ENCODE peak calls at places on chromosome 14, in seven cellular contexts. One of them, this sample, is unnamed.

GRCh38 chr14:96584199-96584906 is 82.2 kb downstream of the PAPOLA start:
- DNase-seq in K562: peak; percentile 76
- DNase-seq in HepG2: peak; percentile 65
- DNase-seq in GM12878: no peak
- DNase-seq in SK-N-SH: peak; percentile 88
- DNase-seq in T47D: peak; percentile 81
- DNase-seq in H1: peak; percentile 43
- DNase-seq in this sample: peak; percentile 33

GRCh38 chr14:101074124-101075024 is 170.9 kb upstream of the RTL1 start:
- DNase-seq in K562: no peak
- DNase-seq in GM12878: no peak
- DNase-seq in H1: no peak
- DNase-seq in SK-N-SH: peak; percentile 36
- DNase-seq in HepG2: no peak
- DNase-seq in T47D: no peak
- DNase-seq in this sample: no peak

GRCh38 chr14:85037411-85037810 is 492.5 kb upstream of the FLRT2 start:
- DNase-seq in HepG2: no peak
- DNase-seq in SK-N-SH: no peak
- DNase-seq in GM12878: no peak
- DNase-seq in H1: no peak
- DNase-seq in K562: no peak
- DNase-seq in T47D: no peak
- DNase-seq in this sample: no peak

GRCh38 chr14:69636051-69636639 is 24.7 kb downstream of the SUSD6 start:
- DNase-seq in H1: no peak
- DNase-seq in HepG2: no peak
- DNase-seq in SK-N-SH: no peak
- DNase-seq in T47D: no peak
- DNase-seq in GM12878: no peak
- DNase-seq in K562: no peak
- DNase-seq in this sample: no peak

GRCh38 chr14:34120185-34120977 is 169.5 kb upstream of the EGLN3 start:
- DNase-seq in SK-N-SH: no peak
- DNase-seq in H1: no peak
- DNase-seq in T47D: peak; percentile 43
- DNase-seq in K562: no peak
- DNase-seq in GM12878: no peak
- DNase-seq in HepG2: no peak
- DNase-seq in this sample: no peak

GRCh38 chr14:74290415-74290814 is 12.3 kb downstream of the ABCD4 start:
- DNase-seq in K562: peak; percentile 51
- DNase-seq in GM12878: no peak
- DNase-seq in T47D: peak; percentile 50
- DNase-seq in HepG2: no peak
- DNase-seq in SK-N-SH: peak; percentile 63
- DNase-seq in H1: no peak
- DNase-seq in this sample: no peak

GRCh38 chr14:104293851-104294627 is 155.7 kb downstream of the KIF26A start:
- DNase-seq in H1: no peak
- DNase-seq in GM12878: no peak
- DNase-seq in SK-N-SH: no peak
- DNase-seq in T47D: peak; percentile 38
- DNase-seq in HepG2: no peak
- DNase-seq in K562: no peak
- DNase-seq in this sample: no peak

GRCh38 chr14:105860615-105861580 is 334.5 kb downstream of the TMEM121 start:
- DNase-seq in GM12878: no peak
- DNase-seq in SK-N-SH: no peak
- DNase-seq in H1: no peak
- DNase-seq in HepG2: no peak
- DNase-seq in T47D: no peak
- DNase-seq in K562: no peak
- DNase-seq in this sample: no peak

GRCh38 chr14:37034410-37035285 is 137.8 kb downstream of the SLC25A21 start:
- DNase-seq in K562: no peak
- DNase-seq in HepG2: no peak
- DNase-seq in H1: no peak
- DNase-seq in SK-N-SH: no peak
- DNase-seq in GM12878: no peak
- DNase-seq in T47D: no peak
- DNase-seq in this sample: no peak

GRCh38 chr14:53621433-53621832 is 335.2 kb downstream of the BMP4 start:
- DNase-seq in SK-N-SH: no peak
- DNase-seq in K562: no peak
- DNase-seq in H1: no peak
- DNase-seq in GM12878: no peak
- DNase-seq in HepG2: no peak
- DNase-seq in T47D: no peak
- DNase-seq in this sample: no peak

GRCh38 chr14:42804146-42804545 is 1197.5 kb downstream of the LRFN5 start:
- DNase-seq in GM12878: no peak
- DNase-seq in SK-N-SH: no peak
- DNase-seq in T47D: no peak
- DNase-seq in HepG2: no peak
- DNase-seq in H1: no peak
- DNase-seq in K562: no peak
- DNase-seq in this sample: no peak

GRCh38 chr14:35821546-35822411 is 4.4 kb upstream of the BRMS1L start:
- DNase-seq in SK-N-SH: peak; percentile 61
- DNase-seq in GM12878: no peak
- DNase-seq in HepG2: peak; percentile 83
- DNase-seq in T47D: peak; percentile 72
- DNase-seq in K562: peak; percentile 32
- DNase-seq in H1: no peak
- DNase-seq in this sample: peak; percentile 53

GRCh38 chr14:22561366-22561660 is 27.7 kb downstream of the DAD1 start:
- DNase-seq in GM12878: no peak
- DNase-seq in HepG2: no peak
- DNase-seq in SK-N-SH: no peak
- DNase-seq in H1: no peak
- DNase-seq in K562: no peak
- DNase-seq in T47D: no peak
- DNase-seq in this sample: no peak

GRCh38 chr14:95910628-95911027 is 34.0 kb downstream of the TUNAR start:
- DNase-seq in HepG2: no peak
- DNase-seq in H1: no peak
- DNase-seq in SK-N-SH: no peak
- DNase-seq in K562: no peak
- DNase-seq in T47D: no peak
- DNase-seq in GM12878: no peak
- DNase-seq in this sample: no peak

GRCh38 chr14:35347323-35348043 is 55.3 kb downstream of the PSMA6 start:
- DNase-seq in SK-N-SH: peak; percentile 11
- DNase-seq in HepG2: peak; percentile 99
- DNase-seq in T47D: no peak
- DNase-seq in GM12878: no peak
- DNase-seq in H1: no peak
- DNase-seq in K562: no peak
- DNase-seq in this sample: no peak

GRCh38 chr14:72444701-72445100 is 449.2 kb downstream of the DPF3 start:
- DNase-seq in GM12878: no peak
- DNase-seq in T47D: no peak
- DNase-seq in H1: no peak
- DNase-seq in HepG2: no peak
- DNase-seq in K562: no peak
- DNase-seq in SK-N-SH: no peak
- DNase-seq in this sample: no peak

GRCh38 chr14:100401031-100401692 is 78.0 kb downstream of the SLC25A47 start:
- DNase-seq in SK-N-SH: peak; percentile 66
- DNase-seq in T47D: no peak
- DNase-seq in HepG2: no peak
- DNase-seq in H1: no peak
- DNase-seq in K562: no peak
- DNase-seq in GM12878: no peak
- DNase-seq in this sample: no peak

GRCh38 chr14:81398196-81398891 is 1.8 kb downstream of the STON2 start:
- DNase-seq in SK-N-SH: no peak
- DNase-seq in T47D: peak; percentile 16
- DNase-seq in GM12878: no peak
- DNase-seq in HepG2: no peak
- DNase-seq in H1: no peak
- DNase-seq in K562: no peak
- DNase-seq in this sample: no peak

GRCh38 chr14:90424686-90425255 is 27.9 kb downstream of the CALM1 start:
- DNase-seq in HepG2: no peak
- DNase-seq in H1: no peak
- DNase-seq in SK-N-SH: no peak
- DNase-seq in T47D: no peak
- DNase-seq in GM12878: no peak
- DNase-seq in K562: no peak
- DNase-seq in this sample: no peak

GRCh38 chr14:75229923-75230792 is 48.5 kb upstream of the FOS start:
- DNase-seq in SK-N-SH: no peak
- DNase-seq in H1: no peak
- DNase-seq in GM12878: peak; percentile 74
- DNase-seq in HepG2: no peak
- DNase-seq in K562: peak; percentile 17
- DNase-seq in T47D: peak; percentile 76
- DNase-seq in this sample: peak; percentile 72

GRCh38 chr14:37081220-37081619 is 91.2 kb downstream of the SLC25A21 start:
- DNase-seq in H1: no peak
- DNase-seq in HepG2: no peak
- DNase-seq in GM12878: no peak
- DNase-seq in T47D: no peak
- DNase-seq in SK-N-SH: no peak
- DNase-seq in K562: no peak
- DNase-seq in this sample: peak; percentile 93

GRCh38 chr14:99325591-99325990 is 53.6 kb upstream of the BCL11B start:
- DNase-seq in H1: no peak
- DNase-seq in HepG2: no peak
- DNase-seq in K562: no peak
- DNase-seq in T47D: no peak
- DNase-seq in GM12878: no peak
- DNase-seq in SK-N-SH: peak; percentile 3
- DNase-seq in this sample: no peak

GRCh38 chr14:89117017-89117416 is 292.6 kb downstream of the TTC8 start:
- DNase-seq in HepG2: no peak
- DNase-seq in T47D: no peak
- DNase-seq in SK-N-SH: no peak
- DNase-seq in H1: no peak
- DNase-seq in K562: no peak
- DNase-seq in GM12878: no peak
- DNase-seq in this sample: no peak

GRCh38 chr14:91956616-91957015 is 9.1 kb upstream of the FBLN5 start:
- DNase-seq in GM12878: no peak
- DNase-seq in T47D: peak; percentile 79
- DNase-seq in HepG2: no peak
- DNase-seq in H1: no peak
- DNase-seq in K562: no peak
- DNase-seq in SK-N-SH: no peak
- DNase-seq in this sample: no peak

GRCh38 chr14:25003537-25003936 is 46.4 kb downstream of the STXBP6 start:
- DNase-seq in H1: no peak
- DNase-seq in SK-N-SH: no peak
- DNase-seq in HepG2: no peak
- DNase-seq in GM12878: no peak
- DNase-seq in K562: no peak
- DNase-seq in T47D: no peak
- DNase-seq in this sample: no peak

GRCh38 chr14:70098257-70098809 is 90.4 kb downstream of the SLC8A3 start:
- DNase-seq in SK-N-SH: no peak
- DNase-seq in GM12878: no peak
- DNase-seq in K562: no peak
- DNase-seq in T47D: no peak
- DNase-seq in HepG2: no peak
- DNase-seq in H1: no peak
- DNase-seq in this sample: no peak

GRCh38 chr14:92310776-92311375 is 12.1 kb upstream of the SLC24A4 start:
- DNase-seq in T47D: no peak
- DNase-seq in K562: no peak
- DNase-seq in SK-N-SH: no peak
- DNase-seq in H1: no peak
- DNase-seq in GM12878: no peak
- DNase-seq in HepG2: no peak
- DNase-seq in this sample: no peak

GRCh38 chr14:103007555-103007954 is 49.8 kb downstream of the CDC42BPB start:
- DNase-seq in T47D: no peak
- DNase-seq in SK-N-SH: no peak
- DNase-seq in K562: no peak
- DNase-seq in H1: no peak
- DNase-seq in GM12878: no peak
- DNase-seq in HepG2: no peak
- DNase-seq in this sample: no peak

GRCh38 chr14:29216774-29217232 is 450.2 kb downstream of the FOXG1 start:
- DNase-seq in T47D: no peak
- DNase-seq in HepG2: no peak
- DNase-seq in GM12878: no peak
- DNase-seq in H1: no peak
- DNase-seq in SK-N-SH: no peak
- DNase-seq in K562: no peak
- DNase-seq in this sample: no peak

GRCh38 chr14:89625988-89626806 is 209.2 kb upstream of the FOXN3 start:
- DNase-seq in SK-N-SH: no peak
- DNase-seq in H1: no peak
- DNase-seq in K562: no peak
- DNase-seq in HepG2: no peak
- DNase-seq in T47D: no peak
- DNase-seq in GM12878: no peak
- DNase-seq in this sample: no peak

GRCh38 chr14:94346841-94347240 is 23.7 kb upstream of the SERPINA6 start:
- DNase-seq in SK-N-SH: no peak
- DNase-seq in HepG2: no peak
- DNase-seq in GM12878: no peak
- DNase-seq in K562: no peak
- DNase-seq in H1: no peak
- DNase-seq in T47D: no peak
- DNase-seq in this sample: no peak
- TF ChIP-seq JUND in SK-N-SH: no peak
- TF ChIP-seq JUND in HepG2: no peak
- TF ChIP-seq JUND in GM12878: no peak
- TF ChIP-seq JUND in K562: no peak
- TF ChIP-seq JUND in H1: no peak
- TF ChIP-seq JUND in T47D: no peak
- TF ChIP-seq JUND in this sample: no peak

GRCh38 chr14:64676410-64677008 is 27.7 kb upstream of the PLEKHG3 start:
- DNase-seq in HepG2: no peak
- DNase-seq in GM12878: no peak
- DNase-seq in SK-N-SH: no peak
- DNase-seq in T47D: no peak
- DNase-seq in H1: no peak
- DNase-seq in K562: no peak
- DNase-seq in this sample: no peak
- TF ChIP-seq JUND in HepG2: no peak
- TF ChIP-seq JUND in GM12878: no peak
- TF ChIP-seq JUND in SK-N-SH: no peak
- TF ChIP-seq JUND in T47D: no peak
- TF ChIP-seq JUND in H1: no peak
- TF ChIP-seq JUND in K562: no peak
- TF ChIP-seq JUND in this sample: no peak

GRCh38 chr14:68249534-68250517 is 430.2 kb downstream of the RAD51B start:
- DNase-seq in GM12878: no peak
- DNase-seq in K562: no peak
- DNase-seq in H1: no peak
- DNase-seq in SK-N-SH: no peak
- DNase-seq in HepG2: no peak
- DNase-seq in T47D: no peak
- DNase-seq in this sample: peak; percentile 74
- TF ChIP-seq JUND in GM12878: no peak
- TF ChIP-seq JUND in K562: no peak
- TF ChIP-seq JUND in H1: no peak
- TF ChIP-seq JUND in SK-N-SH: peak; percentile 71
- TF ChIP-seq JUND in HepG2: no peak
- TF ChIP-seq JUND in T47D: no peak
- TF ChIP-seq JUND in this sample: peak; percentile 82

GRCh38 chr14:87934185-87934584 is 58.8 kb downstream of the GALC start:
- DNase-seq in SK-N-SH: no peak
- DNase-seq in GM12878: no peak
- DNase-seq in K562: no peak
- DNase-seq in HepG2: no peak
- DNase-seq in T47D: peak; percentile 49
- DNase-seq in H1: no peak
- DNase-seq in this sample: no peak
- TF ChIP-seq JUND in SK-N-SH: no peak
- TF ChIP-seq JUND in GM12878: no peak
- TF ChIP-seq JUND in K562: no peak
- TF ChIP-seq JUND in HepG2: no peak
- TF ChIP-seq JUND in T47D: no peak
- TF ChIP-seq JUND in H1: no peak
- TF ChIP-seq JUND in this sample: no peak